ENCODE peak calls at places on chromosomes 11 and 22, in ten cellular contexts. One of them, this sample, is unnamed.

GRCh38 chr11:102396708-102397563 is 49.9 kb downstream of the BIRC2 start:
- DNase-seq in suprapubic skin: no peak
- DNase-seq in IMR-90: peak; percentile 24
- DNase-seq in sigmoid colon: no peak
- DNase-seq in colonic mucosa: no peak
- DNase-seq in transverse colon: no peak
- DNase-seq in cardiac muscle cell: no peak
- DNase-seq in dorsolateral prefrontal cortex: no peak
- DNase-seq in body of pancreas: no peak
- DNase-seq in lower lobe of right lung: no peak
- DNase-seq in this sample: no peak

GRCh38 chr11:121426476-121427454 is 25.3 kb upstream of the SORL1 start:
- DNase-seq in body of pancreas: peak; percentile 45
- DNase-seq in dorsolateral prefrontal cortex: no peak
- DNase-seq in transverse colon: peak; percentile 56
- DNase-seq in suprapubic skin: no peak
- DNase-seq in colonic mucosa: peak; percentile 58
- DNase-seq in cardiac muscle cell: peak; percentile 55
- DNase-seq in IMR-90: no peak
- DNase-seq in lower lobe of right lung: peak; percentile 68
- DNase-seq in sigmoid colon: peak; percentile 67
- DNase-seq in this sample: no peak

GRCh38 chr11:67629386-67630229 is at the start of gene NUDT8:
- DNase-seq in lower lobe of right lung: peak; percentile 91
- DNase-seq in body of pancreas: peak; percentile 86
- DNase-seq in dorsolateral prefrontal cortex: peak; percentile 78
- DNase-seq in colonic mucosa: peak; percentile 89
- DNase-seq in cardiac muscle cell: peak; percentile 91
- DNase-seq in transverse colon: peak; percentile 90
- DNase-seq in suprapubic skin: peak; percentile 90
- DNase-seq in IMR-90: peak; percentile 68
- DNase-seq in sigmoid colon: peak; percentile 93
- DNase-seq in this sample: no peak

GRCh38 chr11:37811349-37811748 is 1213.3 kb upstream of the RAG2 start:
- DNase-seq in transverse colon: no peak
- DNase-seq in body of pancreas: no peak
- DNase-seq in IMR-90: no peak
- DNase-seq in sigmoid colon: peak; percentile 44
- DNase-seq in suprapubic skin: no peak
- DNase-seq in colonic mucosa: no peak
- DNase-seq in lower lobe of right lung: no peak
- DNase-seq in dorsolateral prefrontal cortex: no peak
- DNase-seq in cardiac muscle cell: no peak
- DNase-seq in this sample: no peak

GRCh38 chr22:25661067-25661466 is 80.9 kb upstream of the MYO18B start:
- DNase-seq in sigmoid colon: no peak
- DNase-seq in dorsolateral prefrontal cortex: no peak
- DNase-seq in body of pancreas: no peak
- DNase-seq in IMR-90: no peak
- DNase-seq in colonic mucosa: no peak
- DNase-seq in lower lobe of right lung: no peak
- DNase-seq in transverse colon: no peak
- DNase-seq in cardiac muscle cell: no peak
- DNase-seq in suprapubic skin: no peak
- DNase-seq in this sample: no peak

GRCh38 chr11:92765965-92766371 is 203.5 kb upstream of the MTNR1B start:
- DNase-seq in lower lobe of right lung: peak; percentile 49
- DNase-seq in body of pancreas: peak; percentile 7
- DNase-seq in colonic mucosa: peak; percentile 17
- DNase-seq in sigmoid colon: no peak
- DNase-seq in cardiac muscle cell: no peak
- DNase-seq in dorsolateral prefrontal cortex: no peak
- DNase-seq in transverse colon: no peak
- DNase-seq in suprapubic skin: no peak
- DNase-seq in IMR-90: peak; percentile 2
- DNase-seq in this sample: no peak

GRCh38 chr11:40292636-40293585 is 1166.5 kb downstream of the LRRC4C start:
- DNase-seq in cardiac muscle cell: no peak
- DNase-seq in suprapubic skin: peak; percentile 50
- DNase-seq in IMR-90: no peak
- DNase-seq in sigmoid colon: peak; percentile 69
- DNase-seq in dorsolateral prefrontal cortex: no peak
- DNase-seq in body of pancreas: no peak
- DNase-seq in transverse colon: no peak
- DNase-seq in colonic mucosa: no peak
- DNase-seq in lower lobe of right lung: no peak
- DNase-seq in this sample: no peak

GRCh38 chr22:27372364-27372763 is 429.2 kb downstream of the MN1 start:
- DNase-seq in lower lobe of right lung: no peak
- DNase-seq in IMR-90: no peak
- DNase-seq in body of pancreas: no peak
- DNase-seq in cardiac muscle cell: no peak
- DNase-seq in transverse colon: no peak
- DNase-seq in sigmoid colon: no peak
- DNase-seq in suprapubic skin: no peak
- DNase-seq in dorsolateral prefrontal cortex: no peak
- DNase-seq in colonic mucosa: no peak
- DNase-seq in this sample: no peak

GRCh38 chr11:58075781-58076180 is 45.0 kb downstream of the OR6Q1 start:
- DNase-seq in IMR-90: peak; percentile 79
- DNase-seq in colonic mucosa: no peak
- DNase-seq in suprapubic skin: no peak
- DNase-seq in sigmoid colon: no peak
- DNase-seq in lower lobe of right lung: no peak
- DNase-seq in cardiac muscle cell: no peak
- DNase-seq in body of pancreas: no peak
- DNase-seq in transverse colon: no peak
- DNase-seq in dorsolateral prefrontal cortex: no peak
- DNase-seq in this sample: peak; percentile 82

GRCh38 chr11:92099183-92099582 is 125.4 kb upstream of the FAT3 start:
- DNase-seq in sigmoid colon: no peak
- DNase-seq in dorsolateral prefrontal cortex: no peak
- DNase-seq in IMR-90: no peak
- DNase-seq in lower lobe of right lung: no peak
- DNase-seq in suprapubic skin: no peak
- DNase-seq in cardiac muscle cell: no peak
- DNase-seq in colonic mucosa: no peak
- DNase-seq in body of pancreas: no peak
- DNase-seq in transverse colon: no peak
- DNase-seq in this sample: no peak

GRCh38 chr11:122486793-122487495 is 168.6 kb upstream of the UBASH3B start:
- DNase-seq in transverse colon: no peak
- DNase-seq in IMR-90: peak; percentile 5
- DNase-seq in body of pancreas: no peak
- DNase-seq in colonic mucosa: no peak
- DNase-seq in suprapubic skin: no peak
- DNase-seq in lower lobe of right lung: no peak
- DNase-seq in sigmoid colon: no peak
- DNase-seq in cardiac muscle cell: peak; percentile 12
- DNase-seq in dorsolateral prefrontal cortex: no peak
- DNase-seq in this sample: no peak

GRCh38 chr11:79437981-79438630 is 2.7 kb downstream of the TENM4 start:
- DNase-seq in suprapubic skin: peak; percentile 65
- DNase-seq in sigmoid colon: peak; percentile 67
- DNase-seq in lower lobe of right lung: no peak
- DNase-seq in transverse colon: no peak
- DNase-seq in dorsolateral prefrontal cortex: no peak
- DNase-seq in body of pancreas: no peak
- DNase-seq in cardiac muscle cell: peak; percentile 27
- DNase-seq in colonic mucosa: peak; percentile 18
- DNase-seq in IMR-90: peak; percentile 63
- DNase-seq in this sample: no peak

GRCh38 chr11:63791495-63792167 is 21.6 kb upstream of the SPINDOC start:
- DNase-seq in lower lobe of right lung: no peak
- DNase-seq in cardiac muscle cell: no peak
- DNase-seq in sigmoid colon: no peak
- DNase-seq in dorsolateral prefrontal cortex: no peak
- DNase-seq in suprapubic skin: no peak
- DNase-seq in colonic mucosa: no peak
- DNase-seq in transverse colon: no peak
- DNase-seq in IMR-90: no peak
- DNase-seq in body of pancreas: no peak
- DNase-seq in this sample: no peak

GRCh38 chr11:17552392-17553248 is 5.6 kb downstream of the OTOG start:
- DNase-seq in lower lobe of right lung: no peak
- DNase-seq in cardiac muscle cell: no peak
- DNase-seq in transverse colon: no peak
- DNase-seq in colonic mucosa: no peak
- DNase-seq in sigmoid colon: peak; percentile 46
- DNase-seq in body of pancreas: no peak
- DNase-seq in suprapubic skin: no peak
- DNase-seq in IMR-90: peak; percentile 14
- DNase-seq in dorsolateral prefrontal cortex: no peak
- DNase-seq in this sample: no peak

DNA sequence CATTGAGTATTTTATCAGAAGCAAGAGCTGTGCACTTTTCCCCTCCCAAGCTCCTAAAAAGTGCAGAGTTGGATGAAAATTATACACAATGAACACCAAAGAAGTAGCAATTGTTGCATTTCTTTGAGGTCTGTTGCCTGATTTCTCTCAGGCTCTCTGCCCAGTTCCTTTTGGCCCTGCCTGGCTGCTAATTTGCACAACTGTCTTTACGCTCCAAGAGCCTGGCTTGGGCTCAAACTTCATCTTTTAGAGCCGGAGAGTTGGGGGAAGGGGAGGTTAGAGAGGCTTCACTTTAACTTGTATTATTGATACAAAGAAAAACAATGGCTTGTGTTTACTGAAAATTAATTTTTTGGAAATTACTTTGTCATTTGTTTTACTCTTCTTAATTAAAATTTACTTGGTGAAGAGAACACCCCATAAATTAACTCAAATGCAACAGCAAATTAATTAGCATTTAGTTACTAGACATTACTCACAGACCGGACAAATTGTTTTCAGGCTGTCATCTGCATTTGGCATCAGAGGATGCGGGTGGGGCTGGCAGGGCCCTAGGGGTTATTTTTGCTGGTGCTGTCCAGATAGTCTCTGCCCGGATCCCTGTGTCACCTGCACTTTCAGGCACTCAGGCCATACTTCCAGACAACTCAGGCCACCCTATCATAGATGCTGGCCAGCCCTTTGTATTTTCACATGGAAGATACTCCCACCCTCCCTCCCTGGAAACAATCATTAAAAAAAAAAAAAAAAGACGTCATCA is 407.3 kb downstream of the NXPE2 start:
- DNase-seq in IMR-90: no peak
- DNase-seq in suprapubic skin: no peak
- DNase-seq in cardiac muscle cell: no peak
- DNase-seq in sigmoid colon: no peak
- DNase-seq in colonic mucosa: no peak
- DNase-seq in body of pancreas: no peak
- DNase-seq in lower lobe of right lung: no peak
- DNase-seq in transverse colon: no peak
- DNase-seq in dorsolateral prefrontal cortex: peak; percentile 38
- DNase-seq in this sample: no peak
- H3K27ac ChIP-seq in IMR-90: no peak overlapping the region
- H3K27ac ChIP-seq in suprapubic skin: no peak overlapping the region
- H3K27ac ChIP-seq in cardiac muscle cell: no peak overlapping the region
- H3K27ac ChIP-seq in sigmoid colon: no peak overlapping the region
- H3K27ac ChIP-seq in colonic mucosa: no peak overlapping the region
- H3K27ac ChIP-seq in body of pancreas: no peak overlapping the region
- H3K27ac ChIP-seq in lower lobe of right lung: no peak overlapping the region
- H3K27ac ChIP-seq in transverse colon: no peak overlapping the region
- H3K27ac ChIP-seq in dorsolateral prefrontal cortex: no peak overlapping the region
- H3K27ac ChIP-seq in this sample: no peak overlapping the region

DNA sequence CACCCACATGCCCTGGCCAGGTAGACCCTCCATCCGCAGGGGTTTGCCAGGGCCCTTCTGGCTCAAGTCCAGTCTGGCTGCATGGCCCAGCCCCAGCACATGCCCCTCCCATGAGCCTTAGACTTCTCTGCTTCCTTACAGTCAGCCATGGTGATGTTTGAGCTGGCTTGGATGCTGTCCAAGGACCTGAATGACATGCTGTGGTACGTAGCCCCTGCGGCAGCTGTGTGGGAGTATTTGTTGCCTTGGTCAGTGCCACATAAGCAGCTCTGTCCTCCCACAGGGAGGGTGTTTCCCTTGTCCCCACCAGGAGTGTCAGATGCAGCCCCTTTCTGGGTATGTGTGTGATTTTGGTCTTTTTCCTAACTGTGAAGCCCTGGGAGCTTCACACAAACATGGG is 17.5 kb downstream of the CDC45 start:
- DNase-seq in cardiac muscle cell: no peak
- DNase-seq in dorsolateral prefrontal cortex: no peak
- DNase-seq in body of pancreas: no peak
- DNase-seq in lower lobe of right lung: no peak
- DNase-seq in sigmoid colon: no peak
- DNase-seq in suprapubic skin: no peak
- DNase-seq in colonic mucosa: no peak
- DNase-seq in transverse colon: no peak
- DNase-seq in IMR-90: peak; percentile 97
- DNase-seq in this sample: peak; percentile 59
- H3K27ac ChIP-seq in cardiac muscle cell: no peak overlapping the region
- H3K27ac ChIP-seq in dorsolateral prefrontal cortex: no peak overlapping the region
- H3K27ac ChIP-seq in body of pancreas: no peak overlapping the region
- H3K27ac ChIP-seq in lower lobe of right lung: no peak overlapping the region
- H3K27ac ChIP-seq in sigmoid colon: no peak overlapping the region
- H3K27ac ChIP-seq in suprapubic skin: no peak overlapping the region
- H3K27ac ChIP-seq in colonic mucosa: no peak overlapping the region
- H3K27ac ChIP-seq in transverse colon: no peak overlapping the region
- H3K27ac ChIP-seq in IMR-90: no peak overlapping the region
- H3K27ac ChIP-seq in this sample: no peak overlapping the region

GRCh38 chr11:120108785-120109168 is 29.1 kb downstream of the TRIM29 start:
- DNase-seq in IMR-90: no peak
- DNase-seq in dorsolateral prefrontal cortex: no peak
- DNase-seq in suprapubic skin: no peak
- DNase-seq in sigmoid colon: no peak
- DNase-seq in body of pancreas: no peak
- DNase-seq in lower lobe of right lung: no peak
- DNase-seq in cardiac muscle cell: no peak
- DNase-seq in transverse colon: no peak
- DNase-seq in colonic mucosa: no peak
- DNase-seq in this sample: no peak
- H3K27ac ChIP-seq in IMR-90: no peak overlapping the region
- H3K27ac ChIP-seq in dorsolateral prefrontal cortex: peak overlapping the region; percentile 37
- H3K27ac ChIP-seq in suprapubic skin: no peak overlapping the region
- H3K27ac ChIP-seq in sigmoid colon: no peak overlapping the region
- H3K27ac ChIP-seq in body of pancreas: no peak overlapping the region
- H3K27ac ChIP-seq in lower lobe of right lung: no peak overlapping the region
- H3K27ac ChIP-seq in cardiac muscle cell: no peak overlapping the region
- H3K27ac ChIP-seq in transverse colon: no peak overlapping the region
- H3K27ac ChIP-seq in colonic mucosa: no peak overlapping the region
- H3K27ac ChIP-seq in this sample: no peak overlapping the region

DNA sequence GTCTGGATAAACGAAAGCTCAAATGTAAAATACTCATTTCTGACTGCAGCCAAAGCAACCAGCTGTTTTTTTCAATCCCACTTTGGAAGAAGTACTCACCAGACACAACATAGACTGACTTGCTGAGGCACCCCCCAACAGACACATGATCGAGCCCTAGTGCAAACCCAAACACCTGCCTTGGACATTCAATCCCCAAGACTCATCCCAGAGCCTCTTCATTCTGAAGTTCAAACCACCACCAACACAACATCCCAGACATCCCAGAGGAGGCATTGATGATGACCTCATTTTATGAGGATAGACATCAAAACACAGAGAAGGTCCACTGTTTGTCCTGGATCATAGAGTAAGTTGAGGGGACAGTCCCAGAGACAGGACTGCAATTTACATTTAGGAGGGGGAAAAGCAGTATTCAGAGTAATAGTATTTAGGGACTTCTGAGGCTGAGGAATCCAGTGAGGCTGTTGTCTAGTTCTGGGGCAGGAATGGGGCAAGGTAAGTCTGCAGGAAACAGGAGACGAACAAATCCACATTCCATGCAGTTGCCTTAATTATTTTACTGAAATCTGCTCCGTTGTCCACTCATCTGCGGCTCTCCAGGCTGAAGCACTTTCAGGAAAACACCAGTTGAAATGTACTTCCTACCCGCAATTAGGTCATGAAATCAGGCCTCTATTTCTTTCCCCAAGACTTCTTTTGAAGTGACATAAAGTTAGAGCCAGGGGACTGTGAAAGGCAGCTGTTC is 54.8 kb downstream of the CLPB start:
- DNase-seq in sigmoid colon: no peak
- DNase-seq in dorsolateral prefrontal cortex: no peak
- DNase-seq in IMR-90: no peak
- DNase-seq in cardiac muscle cell: no peak
- DNase-seq in suprapubic skin: no peak
- DNase-seq in body of pancreas: no peak
- DNase-seq in lower lobe of right lung: no peak
- DNase-seq in transverse colon: no peak
- DNase-seq in colonic mucosa: no peak
- DNase-seq in this sample: no peak
- H3K27ac ChIP-seq in sigmoid colon: peak overlapping the region; percentile 50
- H3K27ac ChIP-seq in dorsolateral prefrontal cortex: no peak overlapping the region
- H3K27ac ChIP-seq in IMR-90: no peak overlapping the region
- H3K27ac ChIP-seq in cardiac muscle cell: no peak overlapping the region
- H3K27ac ChIP-seq in suprapubic skin: no peak overlapping the region
- H3K27ac ChIP-seq in body of pancreas: no peak overlapping the region
- H3K27ac ChIP-seq in lower lobe of right lung: peak overlapping the region; percentile 67
- H3K27ac ChIP-seq in transverse colon: no peak overlapping the region
- H3K27ac ChIP-seq in colonic mucosa: no peak overlapping the region
- H3K27ac ChIP-seq in this sample: no peak overlapping the region